ENCODE peak calls at places on chromosome 13, in six cellular contexts. P is HTR-8/SVneo, S is AG04449, G is head of caudate nucleus, N is NCI-H510A treated with DMSO at 0.1 percent for 48 hours, C is AG08396. Y is an unnamed sample.
A peak's percentile ranks its signal among the peaks of the same experiment; 100 is the strongest.

GRCh38 chr13:40992678-40993077 is 26.4 kb downstream of the ELF1 start:
- DNase-seq in P (no peak), S (no peak), G (no peak), N (no peak), C (no peak), Y (no peak)

GRCh38 chr13:48733739-48734329 is 80.1 kb downstream of the CYSLTR2 start:
- DNase-seq in P (no peak), S (no peak), G (no peak), N (no peak), C (no peak), Y (no peak)

GRCh38 chr13:30932481-30933333 is at the start of gene TEX26:
- DNase-seq in P (no peak), S (no peak), G (no peak), N (no peak), C (peak; percentile 39), Y (peak; percentile 10)

GRCh38 chr13:40230833-40231266 is 435.6 kb downstream of the FOXO1 start:
- DNase-seq in P (no peak), S (no peak), G (no peak), N (no peak), C (peak; percentile 30), Y (no peak)

GRCh38 chr13:42486711-42487198 is 87.2 kb upstream of the TNFSF11 start:
- DNase-seq in P (peak; percentile 32), S (peak; percentile 34), G (no peak), N (no peak), C (peak; percentile 46), Y (no peak)

GRCh38 chr13:21676611-21677021 is 5.7 kb downstream of the FGF9 start:
- DNase-seq in P (no peak), S (no peak), G (no peak), N (peak; percentile 44), C (no peak), Y (no peak)

GRCh38 chr13:99228737-99229691 is 28.4 kb downstream of the UBAC2 start:
- DNase-seq in P (peak; percentile 40), S (peak; percentile 80), G (no peak), N (no peak), C (peak; percentile 63), Y (no peak)

GRCh38 chr13:90594694-90595093 is 752.8 kb upstream of the MIR17HG start:
- DNase-seq in P (peak; percentile 5), S (no peak), G (no peak), N (no peak), C (no peak), Y (no peak)

GRCh38 chr13:111938743-111939142 is 128.2 kb upstream of the SOX1 start:
- DNase-seq in P (no peak), S (no peak), G (no peak), N (no peak), C (no peak), Y (no peak)

GRCh38 chr13:96904232-96904631 is 90.0 kb downstream of the OXGR1 start:
- DNase-seq in P (no peak), S (no peak), G (no peak), N (no peak), C (no peak), Y (no peak)

GRCh38 chr13:106503730-106504129 is 31.7 kb downstream of the EFNB2 start:
- DNase-seq in P (no peak), S (no peak), G (no peak), N (no peak), C (no peak), Y (no peak)

GRCh38 chr13:39347926-39348901 is 254.8 kb downstream of the LHFPL6 start:
- DNase-seq in P (no peak), S (no peak), G (no peak), N (peak; percentile 38), C (no peak), Y (peak; percentile 40)

GRCh38 chr13:50589139-50589538 is 254.4 kb downstream of the DLEU7 start:
- DNase-seq in P (peak; percentile 23), S (peak; percentile 83), G (no peak), N (no peak), C (peak; percentile 55), Y (no peak)

GRCh38 chr13:41610426-41610825 is 153.1 kb downstream of the RGCC start:
- DNase-seq in P (no peak), S (peak; percentile 89), G (no peak), N (peak; percentile 4), C (peak; percentile 39), Y (no peak)

GRCh38 chr13:66624302-66624701 is 605.8 kb downstream of the PCDH9 start:
- DNase-seq in P (no peak), S (no peak), G (no peak), N (no peak), C (no peak), Y (no peak)

GRCh38 chr13:74839656-74840055 is 642.3 kb downstream of the TBC1D4 start:
- DNase-seq in P (no peak), S (peak; percentile 12), G (no peak), N (no peak), C (no peak), Y (no peak)

GRCh38 chr13:111184685-111185401 is 69.7 kb downstream of the ARHGEF7 start:
- DNase-seq in P (no peak), S (no peak), G (no peak), N (peak; percentile 64), C (no peak), Y (no peak)

GRCh38 chr13:30119476-30119875 is 187.9 kb downstream of the KATNAL1 start:
- DNase-seq in P (peak; percentile 31), S (peak; percentile 70), G (no peak), N (no peak), C (peak; percentile 70), Y (no peak)

GRCh38 chr13:37364024-37364423 is 234.5 kb downstream of the POSTN start:
- DNase-seq in P (no peak), S (no peak), G (no peak), N (no peak), C (no peak), Y (no peak)

GRCh38 chr13:20231839-20232555 is at the start of gene GJB6:
- DNase-seq in P (no peak), S (no peak), G (no peak), N (no peak), C (no peak), Y (no peak)

GRCh38 chr13:40390290-40391008 is 276.0 kb downstream of the FOXO1 start:
- DNase-seq in P (no peak), S (no peak), G (no peak), N (no peak), C (no peak), Y (no peak)

GRCh38 chr13:99282264-99283231 is 24.4 kb upstream of the GPR18 start:
- DNase-seq in P (no peak), S (no peak), G (no peak), N (no peak), C (no peak), Y (no peak)

GRCh38 chr13:45518525-45519235 is 53.9 kb downstream of the COG3 start:
- DNase-seq in P (no peak), S (no peak), G (no peak), N (no peak), C (peak; percentile 21), Y (no peak)

GRCh38 chr13:73900591-73900990 is 233.6 kb downstream of the KLF12 start:
- DNase-seq in P (no peak), S (no peak), G (no peak), N (no peak), C (no peak), Y (no peak)

GRCh38 chr13:72342364-72342763 is 385.1 kb downstream of the MZT1 start:
- DNase-seq in P (no peak), S (no peak), G (no peak), N (no peak), C (no peak), Y (no peak)

Y was measured in globus pallidus.